ENCODE peak calls at places on chromosomes 1 and 21, in nine cellular contexts. E, B, W, R, M, V, S, Q and U are unnamed samples.

GRCh38 chr1:38964140-38964548 is 22.5 kb upstream of the RHBDL2 start:
- DNase-seq in E (no peak), B (no peak), W (no peak), R (no peak), M (no peak), V (no peak), S (no peak), Q (no peak), U (no peak)

GRCh38 chr1:60958001-60958400 is 124.4 kb upstream of the NFIA start:
- DNase-seq in E (no peak), B (no peak), W (no peak), R (no peak), M (no peak), V (no peak), S (no peak), Q (no peak), U (no peak)

GRCh38 chr1:66553846-66554245 is 19.9 kb downstream of the SGIP1 start:
- DNase-seq in E (no peak), B (no peak), W (no peak), R (no peak), M (no peak), V (no peak), S (no peak), Q (no peak), U (no peak)

GRCh38 chr1:202861420-202862121 is 27.4 kb downstream of the RABIF start:
- DNase-seq in E (peak; percentile 87), B (peak; percentile 94), W (peak; percentile 95), R (peak; percentile 98), M (peak; percentile 92), V (peak; percentile 78), S (peak; percentile 21), Q (no peak), U (peak; percentile 9)

GRCh38 chr1:245969274-245969673 is 537.8 kb downstream of the SMYD3 start:
- DNase-seq in E (no peak), B (no peak), W (no peak), R (no peak), M (no peak), V (peak; percentile 59), S (no peak), Q (no peak), U (no peak)

GRCh38 chr1:45585496-45586075 is 1.7 kb downstream of the NASP start:
- DNase-seq in E (no peak), B (no peak), W (no peak), R (no peak), M (no peak), V (no peak), S (no peak), Q (no peak), U (no peak)

GRCh38 chr1:233496940-233497456 is 116.9 kb upstream of the KCNK1 start:
- DNase-seq in E (no peak), B (no peak), W (no peak), R (no peak), M (no peak), V (no peak), S (no peak), Q (no peak), U (no peak)

GRCh38 chr1:234212764-234213406 is 160.4 kb upstream of the COA6 start:
- DNase-seq in E (peak; percentile 35), B (no peak), W (no peak), R (no peak), M (no peak), V (no peak), S (no peak), Q (peak; percentile 15), U (no peak)

GRCh38 chr21:24023402-24023801 is 1583.9 kb downstream of the MRPL39 start:
- DNase-seq in E (no peak), B (no peak), W (no peak), R (no peak), M (no peak), V (no peak), S (no peak), Q (no peak), U (no peak)

GRCh38 chr21:35484856-35485255 is 435.8 kb upstream of the RUNX1 start:
- DNase-seq in E (no peak), B (no peak), W (no peak), R (no peak), M (no peak), V (no peak), S (no peak), Q (no peak), U (no peak)

GRCh38 chr1:56202186-56202585 is 377.2 kb downstream of the PLPP3 start:
- DNase-seq in E (no peak), B (no peak), W (no peak), R (no peak), M (no peak), V (no peak), S (no peak), Q (no peak), U (no peak)

GRCh38 chr1:202713110-202713509 is 2.9 kb upstream of the SYT2 start:
- DNase-seq in E (no peak), B (peak; percentile 40), W (no peak), R (no peak), M (no peak), V (no peak), S (no peak), Q (no peak), U (no peak)

GRCh38 chr1:151720974-151721787 is at the start of gene RIIAD1:
- DNase-seq in E (no peak), B (no peak), W (no peak), R (peak; percentile 86), M (no peak), V (no peak), S (peak; percentile 16), Q (peak; percentile 20), U (peak; percentile 10)

GRCh38 chr1:190679032-190679431 is 201.4 kb upstream of the BRINP3 start:
- DNase-seq in E (no peak), B (no peak), W (no peak), R (no peak), M (no peak), V (no peak), S (no peak), Q (no peak), U (no peak)

GRCh38 chr1:8985915-8986813 is 40.1 kb downstream of the SLC2A7 start:
- DNase-seq in E (peak; percentile 70), B (peak; percentile 83), W (peak; percentile 77), R (peak; percentile 83), M (peak; percentile 83), V (peak; percentile 88), S (no peak), Q (no peak), U (no peak)

GRCh38 chr21:33380483-33380998 is 22.7 kb upstream of the IFNGR2 start:
- DNase-seq in E (peak; percentile 82), B (peak; percentile 89), W (peak; percentile 94), R (peak; percentile 96), M (peak; percentile 91), V (peak; percentile 91), S (peak; percentile 75), Q (peak; percentile 64), U (peak; percentile 78)

GRCh38 chr21:32463889-32464300 is 51.4 kb downstream of the EVA1C start:
- DNase-seq in E (no peak), B (no peak), W (no peak), R (no peak), M (no peak), V (peak; percentile 82), S (no peak), Q (no peak), U (no peak)

GRCh38 chr1:234780531-234781162 is 170.7 kb upstream of the IRF2BP2 start:
- DNase-seq in E (no peak), B (no peak), W (no peak), R (peak; percentile 85), M (peak; percentile 34), V (peak; percentile 39), S (no peak), Q (no peak), U (no peak)

GRCh38 chr1:31437433-31438037 is 24.5 kb downstream of the SERINC2 start:
- DNase-seq in E (no peak), B (no peak), W (peak; percentile 25), R (no peak), M (no peak), V (no peak), S (no peak), Q (no peak), U (no peak)

GRCh38 chr21:42974832-42975820 is 764 bp downstream of the PKNOX1 start:
- DNase-seq in E (peak; percentile 73), B (peak; percentile 9), W (peak; percentile 80), R (peak; percentile 89), M (peak; percentile 68), V (peak; percentile 68), S (peak; percentile 49), Q (peak; percentile 58), U (no peak)

GRCh38 chr1:155504207-155504606 is 58.4 kb downstream of the ASH1L start:
- DNase-seq in E (no peak), B (no peak), W (no peak), R (no peak), M (no peak), V (no peak), S (no peak), Q (no peak), U (no peak)

GRCh38 chr1:183926978-183927377 is 110.5 kb downstream of the COLGALT2 start:
- DNase-seq in E (no peak), B (no peak), W (no peak), R (no peak), M (no peak), V (no peak), S (no peak), Q (no peak), U (no peak)

GRCh38 chr1:183622884-183623785 is 12.4 kb downstream of the ARPC5 start:
- DNase-seq in E (peak; percentile 40), B (peak; percentile 65), W (no peak), R (no peak), M (no peak), V (peak; percentile 44), S (peak; percentile 13), Q (peak; percentile 30), U (no peak)

GRCh38 chr21:39630827-39631226 is 18.1 kb downstream of the B3GALT5 start:
- DNase-seq in E (no peak), B (no peak), W (no peak), R (no peak), M (no peak), V (no peak), S (no peak), Q (no peak), U (no peak)